ENCODE peak calls at places on chromosomes 16 and 17, in nine cellular contexts. T is CD8-positive, alpha-beta T cell; O is AG04450; U is keratinocyte; V is endothelial cell of umbilical vein; R is fibroblast of lung; M is Peyer's patch; X is aorta; K is SK-N-SH. I is an unnamed sample.

GRCh38 chr16:69294051-69294450 is 17.1 kb upstream of the VPS4A start:
- DNase-seq in T (no peak), K (no peak), U (peak), R (no peak), X (no peak), V (no peak), O (no peak), M (no peak), I (no peak)

GRCh38 chr16:14399397-14400284 is 230.4 kb downstream of the PARN start:
- DNase-seq in V (peak), M (no peak), K (no peak), U (no peak), R (peak), O (no peak), T (no peak), X (peak), I (peak)

GRCh38 chr16:58556678-58557077 is 41.4 kb downstream of the SETD6 start:
- DNase-seq in K (no peak), R (no peak), T (no peak), O (no peak), X (no peak), U (no peak), V (no peak), M (no peak), I (no peak)

GRCh38 chr17:73910216-73910615 is 266.0 kb upstream of the SDK2 start:
- DNase-seq in V (no peak), T (no peak), O (no peak), R (no peak), K (no peak), M (no peak), X (no peak), U (no peak), I (no peak)

GRCh38 chr16:24573141-24573540 is 33.8 kb downstream of the RBBP6 start:
- DNase-seq in T (no peak), V (no peak), X (no peak), O (no peak), U (no peak), M (no peak), R (no peak), K (no peak), I (no peak)

GRCh38 chr17:75689441-75689873 is 22.3 kb downstream of the SAP30BP start:
- DNase-seq in M (peak), R (no peak), V (no peak), T (peak), X (no peak), K (no peak), U (peak), O (no peak), I (no peak)

GRCh38 chr17:58388302-58389190 is 28.8 kb downstream of the RNF43 start:
- DNase-seq in V (no peak), X (no peak), O (no peak), K (no peak), M (no peak), U (no peak), T (no peak), R (no peak), I (no peak)

GRCh38 chr16:49492090-49492801 is 118.6 kb downstream of the C16orf78 start:
- DNase-seq in U (no peak), M (peak), V (peak), R (no peak), O (no peak), T (peak), K (peak), X (peak), I (peak)

GRCh38 chr17:81396722-81397313 is 1.6 kb downstream of the BAHCC1 start:
- DNase-seq in K (peak), O (no peak), U (no peak), V (peak), X (no peak), T (peak), M (peak), R (peak), I (no peak)

DNA sequence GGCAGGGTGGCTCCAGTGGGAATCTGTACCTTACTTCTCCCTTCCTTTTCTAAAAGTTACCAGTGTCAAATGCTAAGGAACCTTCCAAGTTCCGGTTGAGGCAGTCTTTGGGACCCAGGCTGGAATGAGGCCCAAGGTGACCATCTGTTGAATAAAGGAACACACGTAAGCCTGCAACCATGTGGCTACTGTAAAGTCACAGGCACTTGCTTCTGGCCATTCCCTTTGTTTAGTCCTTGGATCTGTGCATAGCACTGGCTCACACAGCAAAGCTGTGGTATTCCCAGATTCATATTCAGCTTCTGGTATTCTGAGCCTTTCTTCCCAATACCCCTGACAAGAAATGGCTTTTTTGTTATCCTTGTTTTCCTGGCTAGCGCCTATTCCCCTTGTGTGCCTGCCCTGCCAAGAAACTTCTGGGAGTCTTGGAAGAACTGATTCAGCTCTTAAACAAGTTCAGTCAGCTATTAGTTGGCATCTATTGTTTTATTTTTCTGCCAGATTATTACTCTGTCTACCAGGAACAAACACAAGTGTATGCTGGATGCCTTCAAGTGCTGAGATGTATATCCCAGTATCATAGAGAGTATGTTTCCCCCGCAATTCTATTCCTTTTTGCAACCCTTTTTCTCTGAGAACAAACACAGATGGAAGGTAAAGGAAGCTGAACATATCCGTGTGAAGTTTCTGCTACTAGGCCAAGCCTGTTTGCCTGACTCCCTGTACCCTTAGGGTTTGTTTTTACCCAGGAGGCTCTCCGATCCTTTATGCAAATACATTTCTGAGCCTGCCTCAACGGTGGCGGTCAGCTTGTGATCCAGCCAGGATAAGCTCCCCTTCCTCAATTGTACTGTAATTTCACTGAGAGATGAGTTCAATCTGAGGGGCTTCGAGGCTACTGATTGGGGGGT is 13.2 kb downstream of the TMEM238L start:
- DNase-seq in T (no peak), R (no peak), V (no peak), O (no peak), X (no peak), M (peak), K (no peak), U (peak), I (no peak)
- H3K27ac ChIP-seq in T (no peak), R (no peak), V (no peak), O (no peak), X (no peak), M (peak), K (no peak), U (peak), I (peak)

DNA sequence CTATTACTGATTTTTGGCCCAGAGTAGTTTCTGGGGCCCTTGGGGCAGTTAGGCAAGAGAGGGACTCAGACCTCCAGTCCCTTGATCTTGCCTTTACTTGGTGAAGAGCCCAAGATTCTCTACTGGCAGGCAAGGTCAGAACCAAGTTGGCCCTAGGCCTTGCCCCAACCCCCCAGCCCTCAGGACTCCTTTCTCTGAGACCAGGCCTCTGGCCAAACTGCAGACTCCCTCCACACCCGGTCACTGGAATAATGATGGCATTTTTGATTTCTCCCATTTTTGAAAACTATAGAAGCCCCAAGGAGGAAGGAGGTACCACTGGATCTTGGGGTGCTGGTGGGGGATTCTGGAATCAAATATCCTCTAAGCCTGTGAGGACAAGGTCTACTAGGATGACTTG is 18.0 kb upstream of the HOXB9 start:
- DNase-seq in O (no peak), R (no peak), T (no peak), V (no peak), X (no peak), K (peak), M (peak), U (no peak), I (no peak)
- H3K4me3 ChIP-seq in O (no peak), R (no peak), T (no peak), V (no peak), X (no peak), K (no peak), M (no peak), U (no peak), I (no peak)

GRCh38 chr16:5347561-5347960 is 250.0 kb upstream of the EEF2KMT start:
- DNase-seq in T (no peak), M (no peak), R (no peak), U (no peak), V (no peak), X (no peak), K (no peak), O (no peak), I (no peak)
- H3K27ac ChIP-seq in T (no peak), M (no peak), R (no peak), U (no peak), V (no peak), X (no peak), K (no peak), O (no peak), I (no peak)

GRCh38 chr17:36779550-36779949 is 157.7 kb upstream of the LHX1 start:
- DNase-seq in X (no peak), T (no peak), O (no peak), V (no peak), K (no peak), M (no peak), R (no peak), U (no peak), I (no peak)
- H3K4me3 ChIP-seq in X (no peak), T (no peak), O (no peak), V (no peak), K (no peak), M (no peak), R (no peak), U (no peak), I (no peak)

GRCh38 chr17:17107891-17108680 is 65.8 kb downstream of the MPRIP start:
- DNase-seq in M (no peak), U (no peak), V (no peak), R (peak), T (no peak), X (no peak), O (no peak), K (peak), I (peak)
- H3K27ac ChIP-seq in M (peak), U (no peak), V (no peak), R (peak), T (no peak), X (no peak), O (peak), K (peak), I (peak)

GRCh38 chr17:46765491-46765890 is 53.0 kb downstream of the WNT3 start:
- DNase-seq in M (peak), R (no peak), T (no peak), O (no peak), K (peak), V (no peak), U (no peak), X (no peak), I (no peak)

GRCh38 chr17:46763416-46763815 is 55.1 kb downstream of the WNT3 start:
- DNase-seq in M (no peak), T (no peak), O (no peak), K (no peak), X (no peak), U (no peak), R (no peak), V (no peak), I (no peak)

GRCh38 chr17:46764335-46764708 is 54.2 kb downstream of the WNT3 start:
- DNase-seq in O (no peak), M (no peak), V (no peak), X (no peak), T (no peak), U (no peak), K (no peak), R (no peak), I (no peak)

GRCh38 chr17:46766493-46767491 is 51.7 kb downstream of the WNT3 start:
- DNase-seq in K (peak), X (no peak), R (no peak), T (no peak), O (no peak), U (no peak), V (no peak), M (peak), I (no peak)

GRCh38 chr17:46764709-46765401 is 53.6 kb downstream of the WNT3 start:
- DNase-seq in U (no peak), M (peak), R (peak), O (peak), X (no peak), T (no peak), V (peak), K (peak), I (peak)
- H3K4me3 ChIP-seq in U (no peak), M (no peak), R (no peak), O (no peak), X (no peak), T (no peak), V (no peak), K (no peak), I (no peak)

DNA sequence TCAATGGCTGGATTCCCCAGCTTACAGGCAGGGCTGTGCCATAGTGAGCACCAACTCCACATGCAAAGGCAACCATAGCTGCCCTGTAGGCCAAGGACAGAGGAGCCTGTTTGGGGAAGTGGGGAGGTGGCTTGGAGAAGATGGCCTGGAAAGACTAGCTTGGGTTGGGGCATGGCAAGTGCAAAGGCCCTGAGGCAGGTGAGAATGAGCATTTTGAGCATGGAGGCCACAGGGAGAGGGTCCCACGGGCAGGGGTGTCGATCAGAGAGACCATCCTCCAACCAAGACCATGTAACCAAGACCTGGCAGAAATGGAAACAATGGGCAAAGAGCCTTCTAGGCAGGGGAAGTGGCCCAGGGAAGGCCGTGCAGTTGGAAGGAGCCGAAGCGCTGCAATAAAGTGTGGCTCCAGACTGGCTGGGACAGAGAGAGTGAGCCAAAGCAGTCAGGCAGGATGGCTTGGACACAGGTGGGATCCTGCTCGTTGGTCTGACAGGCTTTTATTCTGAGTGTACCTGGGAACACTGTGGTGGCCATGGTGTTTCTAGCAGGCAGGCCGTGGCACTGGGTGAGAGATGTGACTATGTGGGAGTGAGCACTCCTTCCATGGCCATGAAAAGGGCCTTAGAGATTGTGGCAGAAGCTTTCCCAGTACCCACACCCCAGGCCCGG is 24.8 kb upstream of the MPRIP start:
- DNase-seq in V (no peak), U (no peak), K (no peak), M (no peak), X (no peak), O (no peak), R (no peak), T (no peak), I (no peak)
- H3K27ac ChIP-seq in V (no peak), U (no peak), K (no peak), M (no peak), X (no peak), O (no peak), R (no peak), T (no peak), I (no peak)

DNA sequence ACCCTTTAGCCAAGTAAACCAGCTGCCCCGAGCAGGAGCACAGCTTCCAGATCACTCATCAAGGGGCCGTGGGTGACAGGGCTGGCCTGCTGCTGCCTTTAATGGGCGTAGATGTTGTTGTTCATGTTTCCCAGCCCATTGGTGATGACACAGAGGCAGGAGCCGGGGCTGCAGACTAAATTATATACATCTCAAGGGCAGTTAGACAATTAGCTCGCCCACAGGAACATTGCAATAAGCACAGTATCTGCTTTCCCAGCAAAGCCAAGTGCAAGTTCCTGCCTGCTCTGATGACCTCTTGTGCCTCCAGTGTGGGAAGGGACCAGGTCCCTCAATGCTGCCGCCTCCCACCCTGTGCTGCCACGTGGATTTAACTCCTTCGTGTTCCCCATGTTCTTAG is 485.8 kb downstream of the MAF start:
- DNase-seq in T (no peak), M (no peak), O (no peak), K (no peak), V (no peak), X (no peak), R (no peak), U (no peak), I (no peak)
- H3K4me3 ChIP-seq in T (no peak), M (no peak), O (no peak), K (no peak), V (no peak), X (no peak), R (no peak), U (no peak), I (no peak)